ENCODE peak calls at places on chromosomes 4 and X, in four cellular contexts. Q, J, K and G are unnamed samples.
A peak's percentile ranks its signal among the peaks of the same experiment; 100 is the strongest.

GRCh38 chrX:21975827-21976226 is 35.3 kb downstream of the SMS start:
- DNase-seq in Q (peak; percentile 89), J (peak; percentile 19), K (no peak), G (no peak)

GRCh38 chrX:2781698-2782097 is 29.9 kb downstream of the XG start:
- DNase-seq in Q (no peak), J (no peak), K (no peak), G (no peak)

GRCh38 chr4:151276787-151277557 is at the start of gene PRSS48:
- DNase-seq in Q (peak; percentile 48), J (peak; percentile 42), K (peak; percentile 61), G (no peak)

GRCh38 chrX:119690921-119691716 is 1.8 kb downstream of the SEPTIN6 start:
- DNase-seq in Q (peak; percentile 42), J (peak; percentile 8), K (no peak), G (no peak)

GRCh38 chr4:7282094-7282370 is 89.7 kb downstream of the SORCS2 start:
- DNase-seq in Q (no peak), J (peak; percentile 35), K (no peak), G (no peak)

GRCh38 chr4:13968723-13969122 is 341.2 kb upstream of the BOD1L1 start:
- DNase-seq in Q (peak; percentile 17), J (peak; percentile 39), K (no peak), G (no peak)

GRCh38 chrX:132488819-132489255 is at the start of gene MBNL3:
- DNase-seq in Q (peak; percentile 67), J (peak; percentile 55), K (no peak), G (no peak)

GRCh38 chr4:57195622-57196021 is 85.4 kb upstream of the IGFBP7 start:
- DNase-seq in Q (no peak), J (no peak), K (no peak), G (no peak)

GRCh38 chrX:1451251-1451675 is 1.4 kb downstream of the ASMTL start:
- DNase-seq in Q (no peak), J (no peak), K (no peak), G (no peak)

GRCh38 chrX:13000311-13000811 is 25.5 kb downstream of the TMSB4X start:
- DNase-seq in Q (no peak), J (no peak), K (no peak), G (no peak)

GRCh38 chr4:116217781-116218180 is 867.6 kb downstream of the TRAM1L1 start:
- DNase-seq in Q (no peak), J (peak; percentile 63), K (no peak), G (no peak)

GRCh38 chrX:12947545-12948235 is 27.2 kb upstream of the TMSB4X start:
- DNase-seq in Q (no peak), J (no peak), K (no peak), G (no peak)

GRCh38 chr4:4302416-4302815 is 12.4 kb downstream of the ZBTB49 start:
- DNase-seq in Q (no peak), J (peak; percentile 23), K (no peak), G (no peak)

GRCh38 chrX:40816906-40817305 is 81.6 kb upstream of the MED14 start:
- DNase-seq in Q (no peak), J (no peak), K (peak; percentile 57), G (no peak)

GRCh38 chrX:41429592-41429991 is 17.6 kb upstream of the NYX start:
- DNase-seq in Q (no peak), J (no peak), K (no peak), G (no peak)

GRCh38 chr4:62531731-62532130 is 1331.6 kb downstream of the ADGRL3 start:
- DNase-seq in Q (no peak), J (no peak), K (no peak), G (no peak)
- H3K9ac ChIP-seq in Q (no peak overlapping the region), J (no peak overlapping the region), K (no peak overlapping the region), G (no peak overlapping the region)

GRCh38 chr4:154630307-154630706 is 17.9 kb upstream of the FGG start:
- DNase-seq in Q (no peak), J (no peak), K (no peak), G (no peak)

GRCh38 chr4:154623995-154624394 is 11.5 kb upstream of the FGG start:
- DNase-seq in Q (no peak), J (no peak), K (no peak), G (no peak)

GRCh38 chr4:154622598-154622997 is 10.1 kb upstream of the FGG start:
- DNase-seq in Q (peak; percentile 67), J (peak; percentile 36), K (no peak), G (no peak)

DNA sequence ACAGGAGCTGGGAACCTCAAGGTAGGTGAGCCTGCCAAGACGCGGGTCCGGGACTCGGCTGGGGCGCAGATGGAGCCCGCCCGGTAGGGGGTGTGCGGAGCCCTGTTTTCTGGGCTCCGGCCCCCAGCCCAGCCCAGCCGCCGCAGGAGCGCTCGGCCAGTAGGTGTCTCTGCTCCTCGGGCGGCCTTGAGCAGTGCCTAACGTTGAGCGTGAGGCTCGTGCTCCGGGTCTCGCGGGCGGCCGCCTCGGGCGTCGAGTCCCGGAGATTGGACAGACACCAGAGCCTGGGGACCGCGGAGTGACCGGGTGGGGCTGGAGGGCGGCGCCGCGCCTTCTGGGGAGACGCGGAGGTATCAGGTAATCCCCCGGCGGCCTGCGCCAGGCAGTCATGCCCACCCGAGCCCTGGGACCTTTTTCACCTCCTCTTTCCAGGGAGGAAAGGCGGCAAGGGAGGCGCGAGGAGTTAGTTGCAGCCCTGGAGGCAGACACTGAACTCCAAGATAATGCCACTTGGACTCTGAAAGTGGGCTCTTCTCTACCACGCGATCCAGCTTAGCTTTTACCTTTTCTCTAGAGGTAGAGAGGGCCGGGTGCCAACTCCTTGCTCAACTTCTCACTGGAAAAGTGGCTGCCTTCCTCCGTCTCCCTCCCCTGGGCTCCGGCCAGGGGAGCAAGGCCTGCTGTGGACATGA is 14.5 kb upstream of the FGG start:
- DNase-seq in Q (peak; percentile 43), J (peak; percentile 65), K (peak; percentile 39), G (no peak)
- H3K9ac ChIP-seq in Q (no peak overlapping the region), J (peak overlapping the region; percentile 42), K (peak overlapping the region; percentile 12), G (peak overlapping the region; percentile 42)

GRCh38 chrX:82757614-82758013 is 750.5 kb upstream of the POU3F4 start:
- DNase-seq in Q (peak; percentile 85), J (peak; percentile 16), K (no peak), G (no peak)
- H3K9ac ChIP-seq in Q (no peak overlapping the region), J (no peak overlapping the region), K (no peak overlapping the region), G (no peak overlapping the region)

DNA sequence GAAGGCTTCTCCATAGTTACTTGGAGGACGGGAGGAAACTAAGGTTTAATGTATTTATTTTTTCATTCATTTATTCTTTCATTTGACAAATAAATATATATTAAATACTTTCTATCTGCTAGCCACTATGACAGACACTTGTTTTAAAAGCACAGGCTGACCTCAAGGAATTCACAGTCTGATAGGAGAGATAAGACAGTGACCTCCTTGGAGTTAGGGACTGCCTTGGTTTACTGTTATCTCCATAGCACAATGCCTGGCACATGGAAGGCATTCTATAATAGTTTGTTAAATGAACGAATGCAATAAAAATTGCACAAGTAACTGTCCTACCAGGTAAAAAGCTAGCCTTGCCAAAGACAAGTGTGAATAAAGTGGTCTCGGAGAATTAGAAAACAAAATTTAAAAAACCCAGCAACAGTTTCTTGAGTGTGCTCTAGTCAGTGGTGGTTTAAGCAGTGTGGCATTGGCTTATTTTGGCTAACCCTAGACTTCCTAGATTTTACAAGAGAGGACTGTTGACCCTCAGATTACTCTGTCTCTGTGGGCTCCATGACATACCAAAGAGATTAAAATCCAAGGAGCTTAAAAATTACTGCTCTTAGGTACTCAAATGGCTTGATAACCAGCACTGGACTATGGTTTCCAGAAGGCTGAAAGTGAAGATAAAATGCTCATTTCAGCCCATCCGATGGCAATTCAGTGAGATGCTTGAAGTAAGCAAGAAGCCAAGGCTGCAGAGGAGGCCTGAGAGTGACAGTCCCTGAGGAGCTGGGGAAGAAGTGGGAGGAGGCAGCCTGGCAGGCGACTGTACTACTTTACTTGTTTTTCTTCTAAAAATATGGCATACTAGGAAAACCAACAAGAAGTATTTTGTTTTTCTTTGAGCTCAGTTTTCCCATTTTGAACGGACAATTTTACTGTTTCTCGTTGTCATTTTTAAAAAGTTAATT is 9.6 kb downstream of the AFP start:
- DNase-seq in Q (no peak), J (no peak), K (no peak), G (no peak)
- H3K9ac ChIP-seq in Q (no peak overlapping the region), J (no peak overlapping the region), K (no peak overlapping the region), G (no peak overlapping the region)

DNA sequence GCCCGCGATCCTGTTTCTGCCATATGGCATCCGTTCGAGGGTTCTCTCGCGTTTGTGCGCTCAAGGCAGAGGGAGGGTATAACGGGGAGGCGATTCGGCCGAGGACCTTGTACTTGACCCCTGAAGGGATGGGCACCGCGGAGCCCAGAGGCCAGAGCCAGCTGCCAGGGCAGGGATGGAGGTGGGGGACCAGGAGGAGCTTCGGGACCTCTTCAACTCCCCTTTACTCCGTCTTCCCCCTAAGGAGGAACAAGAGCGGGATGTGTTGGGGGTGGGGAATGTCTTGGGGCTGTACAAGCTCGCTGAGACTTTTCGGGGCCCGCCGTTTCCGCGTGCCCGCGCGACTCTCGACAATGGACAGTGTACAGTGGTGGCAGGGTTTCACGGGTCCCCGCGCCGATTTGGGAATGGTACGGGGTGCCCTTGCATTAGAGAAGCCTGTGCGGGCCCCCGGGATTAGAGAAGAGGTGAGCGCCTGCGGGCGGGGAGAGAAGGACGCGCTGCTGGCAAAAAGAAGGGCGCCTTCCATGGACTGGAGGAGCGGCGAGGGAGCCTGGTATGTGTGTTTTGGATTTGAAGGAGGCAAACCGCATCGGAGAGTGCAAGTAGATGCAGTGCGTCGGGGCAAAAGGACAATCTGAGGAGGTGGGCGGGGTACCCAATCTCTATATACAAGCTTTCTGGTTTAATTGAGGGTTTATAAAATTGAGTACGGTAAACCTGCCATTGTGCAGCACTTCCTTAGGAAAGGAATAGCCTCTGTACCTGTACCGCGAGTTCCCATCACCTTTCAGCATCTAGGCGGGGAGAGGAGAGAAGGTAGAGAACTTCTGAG is 841 bp downstream of the UGT8 start:
- DNase-seq in Q (peak; percentile 13), J (peak; percentile 6), K (peak; percentile 9), G (no peak)
- H3K9ac ChIP-seq in Q (no peak overlapping the region), J (no peak overlapping the region), K (peak overlapping the region; percentile 72), G (no peak overlapping the region)

GRCh38 chrX:6223516-6223915 is 5.2 kb downstream of the NLGN4X start:
- DNase-seq in Q (no peak), J (no peak), K (no peak), G (no peak)
- H3K9ac ChIP-seq in Q (no peak overlapping the region), J (no peak overlapping the region), K (no peak overlapping the region), G (no peak overlapping the region)